ENCODE peak calls at places on chromosomes 7 and 10, in six cellular contexts. M is AG04450, W is breast epithelium, D is choroid plexus epithelial cell, N is tibial nerve, J is foreskin fibroblast. C is an unnamed sample.

GRCh38 chr10:78465456-78465855 is 431.8 kb downstream of the RPS24 start:
- DNase-seq in M (no peak), W (no peak), D (no peak), N (no peak), J (no peak), C (no peak)

GRCh38 chr7:19665399-19666008 is 43.3 kb downstream of the POLR1F start:
- DNase-seq in M (peak), W (no peak), D (peak), N (no peak), J (peak), C (no peak)

GRCh38 chr10:58894929-58895328 is 281.5 kb upstream of the PHYHIPL start:
- DNase-seq in M (no peak), W (no peak), D (peak), N (no peak), J (peak), C (no peak)

GRCh38 chr7:92681633-92682032 is 91.4 kb upstream of the FAM133B start:
- DNase-seq in M (no peak), W (no peak), D (no peak), N (no peak), J (no peak), C (no peak)

GRCh38 chr7:157004839-157005455 is 5.5 kb downstream of the MNX1 start:
- DNase-seq in M (no peak), W (no peak), D (no peak), N (no peak), J (no peak), C (no peak)

GRCh38 chr7:55211721-55212120 is 153.4 kb upstream of the LANCL2 start:
- DNase-seq in M (no peak), W (no peak), D (no peak), N (no peak), J (peak), C (no peak)

GRCh38 chr10:34651381-34651780 is 163.7 kb downstream of the PARD3 start:
- DNase-seq in M (no peak), W (no peak), D (no peak), N (no peak), J (no peak), C (no peak)

GRCh38 chr10:48468130-48468790 is 136.6 kb downstream of the ARHGAP22 start:
- DNase-seq in M (no peak), W (peak), D (no peak), N (no peak), J (no peak), C (no peak)

GRCh38 chr7:148790850-148791249 is 92.1 kb downstream of the CUL1 start:
- DNase-seq in M (no peak), W (no peak), D (no peak), N (no peak), J (no peak), C (no peak)

GRCh38 chr10:113648478-113648877 is 15.4 kb downstream of the NRAP start:
- DNase-seq in M (no peak), W (no peak), D (peak), N (no peak), J (peak), C (no peak)

GRCh38 chr10:132103116-132103910 is 37.6 kb downstream of the JAKMIP3 start:
- DNase-seq in M (no peak), W (no peak), D (no peak), N (no peak), J (no peak), C (no peak)

GRCh38 chr10:70662362-70663220 is 9.7 kb upstream of the ADAMTS14 start:
- DNase-seq in M (peak), W (peak), D (peak), N (no peak), J (peak), C (peak)

GRCh38 chr7:22564511-22565045 is 64.6 kb upstream of the STEAP1B start:
- DNase-seq in M (no peak), W (no peak), D (peak), N (no peak), J (peak), C (peak)

GRCh38 chr7:159067870-159068787 is 76.5 kb downstream of the VIPR2 start:
- DNase-seq in M (no peak), W (no peak), D (peak), N (peak), J (no peak), C (no peak)

GRCh38 chr7:46957195-46957594 is 624.7 kb downstream of the TNS3 start:
- DNase-seq in M (no peak), W (no peak), D (no peak), N (no peak), J (no peak), C (no peak)

GRCh38 chr7:94212160-94212559 is 182.5 kb upstream of the COL1A2 start:
- DNase-seq in M (no peak), W (no peak), D (no peak), N (no peak), J (no peak), C (no peak)

GRCh38 chr7:33764752-33765451 is 140.4 kb upstream of the BMPER start:
- DNase-seq in M (no peak), W (no peak), D (peak), N (no peak), J (peak), C (no peak)

GRCh38 chr7:151865070-151865670 is 11.7 kb downstream of the PRKAG2 start:
- DNase-seq in M (no peak), W (no peak), D (no peak), N (no peak), J (no peak), C (no peak)

GRCh38 chr7:129271500-129272355 is 46.9 kb downstream of the AHCYL2 start:
- DNase-seq in M (peak), W (no peak), D (peak), N (no peak), J (peak), C (no peak)

GRCh38 chr7:50554923-50555322 is 10.3 kb downstream of the DDC start:
- DNase-seq in M (no peak), W (no peak), D (no peak), N (no peak), J (no peak), C (no peak)

GRCh38 chr10:123140164-123140982 is 4.6 kb downstream of the HMX3 start:
- DNase-seq in M (no peak), W (no peak), D (no peak), N (no peak), J (no peak), C (no peak)

GRCh38 chr7:129840757-129841156 is 112.0 kb downstream of the UBE2H start:
- DNase-seq in M (no peak), W (no peak), D (no peak), N (no peak), J (no peak), C (no peak)

GRCh38 chr10:110498087-110498981 is 627 bp downstream of the DUSP5 start:
- DNase-seq in M (no peak), W (peak), D (peak), N (peak), J (peak), C (no peak)

GRCh38 chr7:140009735-140010134 is 53.0 kb downstream of the PARP12 start:
- DNase-seq in M (no peak), W (no peak), D (no peak), N (no peak), J (no peak), C (no peak)

GRCh38 chr7:5309146-5309545 is 26.4 kb downstream of the SLC29A4 start:
- DNase-seq in M (no peak), W (no peak), D (no peak), N (no peak), J (no peak), C (no peak)

DNA sequence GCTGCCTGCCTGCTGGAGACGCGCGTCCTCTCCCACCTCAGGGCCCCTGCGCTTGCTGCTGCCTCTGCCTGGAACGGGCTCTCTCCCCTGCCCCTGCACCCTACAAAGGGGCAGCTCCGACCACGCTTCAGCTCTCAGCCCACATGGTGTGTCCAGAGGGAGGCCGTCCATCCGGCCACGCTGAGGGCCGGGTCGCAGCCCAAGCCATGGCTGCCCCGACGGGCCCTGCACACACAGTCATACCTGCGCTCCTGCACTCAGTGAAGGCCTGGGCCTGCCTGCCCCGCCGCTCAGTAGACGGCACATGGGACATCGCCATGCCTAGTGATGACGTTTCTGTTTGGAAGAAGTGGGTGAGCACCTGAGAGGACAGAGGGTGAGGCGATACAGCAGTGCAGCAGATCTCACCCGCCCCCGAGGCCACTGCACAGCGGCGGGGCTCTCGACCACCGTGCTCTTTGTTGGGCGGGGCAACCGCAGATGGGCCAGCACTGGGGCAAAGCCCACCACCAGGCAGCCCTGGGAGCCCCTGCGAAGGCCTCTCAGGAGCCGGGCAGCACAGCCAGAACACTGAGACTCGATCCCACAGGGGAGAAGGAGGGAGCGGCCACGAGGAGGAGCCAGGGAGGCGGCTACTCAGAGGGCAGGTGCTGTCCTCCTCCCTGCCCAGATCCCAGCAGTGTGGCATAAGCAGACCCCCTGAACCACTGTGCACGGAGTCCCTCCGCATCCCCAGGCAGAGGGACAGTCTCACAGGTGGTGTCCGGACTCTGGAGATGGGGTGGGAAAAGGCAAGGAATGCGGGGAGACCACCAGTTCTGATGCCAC is 129.5 kb downstream of the MAD1L1 start:
- DNase-seq in M (no peak), W (no peak), D (no peak), N (no peak), J (no peak), C (no peak)
- TF ChIP-seq CTCF in M (no peak), W (no peak), D (peak), N (no peak), J (no peak), C (peak)

GRCh38 chr7:8434290-8435002 is 1.0 kb downstream of the NXPH1 start:
- DNase-seq in M (no peak), W (no peak), D (no peak), N (no peak), J (no peak), C (no peak)

GRCh38 chr7:8436965-8437364 is 3.6 kb downstream of the NXPH1 start:
- DNase-seq in M (no peak), W (no peak), D (peak), N (no peak), J (peak), C (no peak)

GRCh38 chr7:8435597-8436243 is 2.3 kb downstream of the NXPH1 start:
- DNase-seq in M (no peak), W (no peak), D (no peak), N (no peak), J (no peak), C (no peak)

GRCh38 chr7:8433477-8434289 is at the start of gene NXPH1:
- DNase-seq in M (no peak), W (no peak), D (no peak), N (no peak), J (no peak), C (no peak)

DNA sequence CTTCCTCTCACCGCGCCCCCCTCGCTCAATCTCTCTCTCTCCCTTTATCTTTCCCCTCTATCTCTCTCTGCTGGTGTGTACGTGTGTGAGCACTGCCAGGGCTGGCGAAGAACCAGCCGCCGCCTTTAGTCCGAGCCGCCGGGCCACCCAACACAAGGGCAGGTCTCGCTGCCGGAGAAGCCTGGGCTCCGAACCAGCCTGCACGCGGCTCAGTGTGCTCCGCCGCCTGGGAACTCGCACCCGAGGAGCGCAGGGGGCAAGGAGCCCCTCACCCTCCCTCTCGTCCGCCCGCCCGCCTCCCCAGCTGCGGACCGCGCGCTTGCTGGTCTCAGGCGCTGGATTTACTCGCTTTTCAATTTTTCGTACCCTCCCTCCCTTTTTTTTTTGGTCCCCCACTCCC is 1.7 kb downstream of the NXPH1 start:
- DNase-seq in M (no peak), W (no peak), D (no peak), N (no peak), J (no peak), C (no peak)
- H3K4me3 ChIP-seq in M (no peak), W (no peak), D (no peak), N (no peak), J (no peak), C (no peak)

GRCh38 chr7:127504715-127505114 is 80.7 kb downstream of the GCC1 start:
- DNase-seq in M (no peak), W (no peak), D (peak), N (no peak), J (peak), C (no peak)
- TF ChIP-seq CTCF in M (peak), W (no peak), D (peak), N (no peak), J (peak), C (peak)

GRCh38 chr10:7411671-7412481 is 1.0 kb upstream of the SFMBT2 start:
- DNase-seq in M (no peak), W (no peak), D (no peak), N (no peak), J (peak), C (no peak)
- H3K4me3 ChIP-seq in M (no peak), W (peak), D (no peak), N (peak), J (no peak), C (no peak)

GRCh38 chr7:44490351-44491200 is at the start of gene NUDCD3:
- DNase-seq in M (peak), W (peak), D (peak), N (peak), J (peak), C (no peak)
- TF ChIP-seq CTCF in M (peak), W (no peak), D (peak), N (no peak), J (peak), C (peak)

GRCh38 chr7:155299539-155300202 is 2.0 kb downstream of the INSIG1 start:
- DNase-seq in M (no peak), W (no peak), D (peak), N (no peak), J (peak), C (no peak)

GRCh38 chr7:155298834-155299538 is 1.3 kb downstream of the INSIG1 start:
- DNase-seq in M (peak), W (peak), D (peak), N (peak), J (peak), C (peak)

GRCh38 chr7:155303039-155303593 is 5.4 kb downstream of the INSIG1 start:
- DNase-seq in M (no peak), W (no peak), D (no peak), N (no peak), J (no peak), C (no peak)

GRCh38 chr7:155298288-155298833 is 683 bp downstream of the INSIG1 start:
- DNase-seq in M (no peak), W (no peak), D (no peak), N (no peak), J (peak), C (no peak)

GRCh38 chr7:155300641-155301452 is 3.2 kb downstream of the INSIG1 start:
- DNase-seq in M (no peak), W (no peak), D (no peak), N (no peak), J (no peak), C (no peak)
- H3K4me3 ChIP-seq in M (peak), W (no peak), D (peak), N (no peak), J (peak), C (no peak)

GRCh38 chr7:76165973-76166403 is 35.7 kb upstream of the SRRM3 start:
- DNase-seq in M (no peak), W (no peak), D (no peak), N (peak), J (no peak), C (no peak)

GRCh38 chr7:76165106-76165972 is 36.4 kb upstream of the SRRM3 start:
- DNase-seq in M (no peak), W (no peak), D (no peak), N (peak), J (no peak), C (no peak)

GRCh38 chr7:76166404-76167255 is 35.1 kb upstream of the SRRM3 start:
- DNase-seq in M (peak), W (peak), D (peak), N (peak), J (peak), C (peak)
- TF ChIP-seq CTCF in M (peak), W (no peak), D (peak), N (no peak), J (peak), C (peak)

GRCh38 chr10:27344568-27345454 is 104.2 kb upstream of the ACBD5 start:
- DNase-seq in M (no peak), W (no peak), D (no peak), N (no peak), J (no peak), C (no peak)
- H3K4me3 ChIP-seq in M (no peak), W (no peak), D (no peak), N (no peak), J (no peak), C (no peak)

GRCh38 chr7:121369462-121369861 is 26.6 kb downstream of the FAM3C start:
- DNase-seq in M (no peak), W (no peak), D (peak), N (no peak), J (peak), C (no peak)
- TF ChIP-seq CTCF in M (no peak), W (no peak), D (no peak), N (no peak), J (no peak), C (no peak)

DNA sequence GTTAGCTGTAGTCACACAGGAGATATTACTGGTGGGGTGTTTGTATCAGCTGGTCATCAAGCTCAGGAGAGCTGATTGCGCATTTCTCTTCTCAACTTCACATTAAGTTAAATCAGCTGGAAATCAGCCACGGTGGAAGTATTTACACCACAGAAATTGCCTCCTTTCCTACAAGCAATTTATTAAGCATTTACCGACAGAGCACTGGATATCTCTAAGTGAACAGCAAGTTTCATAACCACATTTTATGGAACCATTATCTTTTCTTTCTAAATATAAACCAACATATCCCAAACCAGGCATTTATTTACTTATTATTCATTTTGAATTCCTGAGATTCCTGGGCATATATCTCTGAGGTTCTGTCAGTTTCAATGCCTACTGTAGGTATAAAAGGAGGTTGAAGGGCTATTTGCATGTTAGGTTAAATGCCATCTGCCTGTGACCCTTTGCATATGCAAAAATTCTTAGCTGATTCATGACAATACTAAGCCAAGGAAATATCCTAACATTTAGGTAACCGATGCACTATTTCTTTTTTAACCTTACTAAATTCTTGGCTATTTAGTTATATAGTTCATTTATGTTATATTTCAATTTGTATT is 56.6 kb downstream of the DYNC1I1 start:
- DNase-seq in M (no peak), W (no peak), D (peak), N (no peak), J (no peak), C (no peak)
- H3K4me3 ChIP-seq in M (no peak), W (no peak), D (no peak), N (no peak), J (no peak), C (no peak)

C was measured in BJ.